ENCODE peak calls at places on chromosomes 3 and 15, in four cellular contexts. Y is IMR-90, B is mesenchymal stem cell, G is mesendoderm. C is an unnamed sample.

GRCh38 chr15:58070801-58071418 is 5.4 kb upstream of the ALDH1A2 start:
- DNase-seq in Y (peak; percentile 43), B (peak; percentile 47), G (peak; percentile 59), C (peak; percentile 74)

GRCh38 chr3:117036259-117036799 is 326.8 kb downstream of the TUSC7 start:
- DNase-seq in Y (peak; percentile 81), B (peak; percentile 81), G (no peak), C (no peak)

GRCh38 chr3:174329321-174329720 is 529.8 kb upstream of the NAALADL2 start:
- DNase-seq in Y (peak; percentile 54), B (no peak), G (no peak), C (no peak)

GRCh38 chr3:144112036-144112435 is 140.4 kb downstream of the DIPK2A start:
- DNase-seq in Y (no peak), B (no peak), G (no peak), C (no peak)

GRCh38 chr15:62740141-62741004 is 302.2 kb upstream of the TPM1 start:
- DNase-seq in Y (peak; percentile 54), B (no peak), G (peak; percentile 22), C (no peak)

GRCh38 chr15:90716317-90716975 is 700 bp upstream of the BLM start:
- DNase-seq in Y (peak; percentile 5), B (peak; percentile 41), G (no peak), C (no peak)

GRCh38 chr15:59191855-59192237 is 14.8 kb upstream of the LDHAL6B start:
- DNase-seq in Y (peak; percentile 96), B (peak; percentile 95), G (no peak), C (no peak)

GRCh38 chr3:15339786-15340215 is 7.4 kb upstream of the SH3BP5 start:
- DNase-seq in Y (peak; percentile 75), B (peak; percentile 74), G (no peak), C (no peak)

GRCh38 chr15:25345943-25346342 is 92.9 kb downstream of the UBE3A start:
- DNase-seq in Y (peak; percentile 4), B (peak; percentile 3), G (peak; percentile 70), C (peak; percentile 4)

GRCh38 chr15:66294157-66294931 is 976 bp downstream of the DIS3L start:
- DNase-seq in Y (peak; percentile 66), B (peak; percentile 50), G (peak; percentile 79), C (peak; percentile 37)

GRCh38 chr3:11084098-11084497 is 70.2 kb upstream of the HRH1 start:
- DNase-seq in Y (no peak), B (no peak), G (no peak), C (no peak)

GRCh38 chr15:100559330-100559729 is 30.6 kb upstream of the CERS3 start:
- DNase-seq in Y (peak; percentile 81), B (peak; percentile 74), G (no peak), C (no peak)

GRCh38 chr15:78177447-78177873 is 28.3 kb downstream of the IDH3A start:
- DNase-seq in Y (no peak), B (peak; percentile 35), G (peak; percentile 64), C (peak; percentile 39)

GRCh38 chr15:42107483-42107882 is 13.1 kb upstream of the PLA2G4D start:
- DNase-seq in Y (no peak), B (no peak), G (no peak), C (no peak)

GRCh38 chr3:61610316-61610715 is 48.9 kb downstream of the PTPRG start:
- DNase-seq in Y (no peak), B (no peak), G (no peak), C (no peak)

GRCh38 chr3:122668930-122669730 is 11.5 kb upstream of the PARP14 start:
- DNase-seq in Y (peak; percentile 84), B (peak; percentile 53), G (no peak), C (no peak)

GRCh38 chr3:185312006-185312405 is 50.9 kb upstream of the MAP3K13 start:
- DNase-seq in Y (no peak), B (no peak), G (no peak), C (no peak)

GRCh38 chr3:132867956-132868355 is 145.7 kb upstream of the NPHP3 start:
- DNase-seq in Y (peak; percentile 11), B (peak; percentile 3), G (no peak), C (no peak)

GRCh38 chr15:66838671-66839239 is 136.7 kb downstream of the SMAD6 start:
- DNase-seq in Y (peak; percentile 71), B (peak; percentile 77), G (peak; percentile 62), C (no peak)

GRCh38 chr3:159620281-159620680 is 368.4 kb upstream of the IL12A start:
- DNase-seq in Y (no peak), B (no peak), G (no peak), C (no peak)

GRCh38 chr3:181431743-181432142 is 280.0 kb upstream of the SOX2 start:
- DNase-seq in Y (no peak), B (no peak), G (no peak), C (no peak)

GRCh38 chr3:191376742-191377141 is 46.4 kb upstream of the UTS2B start:
- DNase-seq in Y (peak; percentile 81), B (peak; percentile 84), G (no peak), C (no peak)

GRCh38 chr3:195160257-195160898 is 110.6 kb downstream of the XXYLT1 start:
- DNase-seq in Y (peak; percentile 79), B (peak; percentile 86), G (peak; percentile 91), C (no peak)

GRCh38 chr3:13714251-13714916 is 165.5 kb downstream of the FBLN2 start:
- DNase-seq in Y (no peak), B (no peak), G (no peak), C (no peak)

GRCh38 chr15:38048001-38048455 is 113.6 kb downstream of the TMCO5A start:
- DNase-seq in Y (no peak), B (no peak), G (no peak), C (no peak)

GRCh38 chr15:92020765-92021164 is 167.3 kb downstream of the SLCO3A1 start:
- DNase-seq in Y (peak; percentile 55), B (no peak), G (no peak), C (no peak)

GRCh38 chr3:13249630-13250395 is 170.3 kb downstream of the NUP210 start:
- DNase-seq in Y (no peak), B (no peak), G (no peak), C (no peak)

GRCh38 chr3:40846466-40846865 is 321.7 kb downstream of the ZNF621 start:
- DNase-seq in Y (no peak), B (no peak), G (no peak), C (no peak)

GRCh38 chr3:40921251-40921650 is 278.1 kb upstream of the CTNNB1 start:
- DNase-seq in Y (no peak), B (no peak), G (no peak), C (no peak)

GRCh38 chr3:141078200-141078599 is 27.1 kb downstream of the SPSB4 start:
- DNase-seq in Y (no peak), B (no peak), G (no peak), C (no peak)
- H2BK15ac ChIP-seq in Y (no peak overlapping the region), B (no peak overlapping the region), G (no peak overlapping the region), C (peak overlapping the region; percentile 97)

GRCh38 chr3:37348736-37349396 is 174.5 kb upstream of the LRRFIP2 start:
- DNase-seq in Y (no peak), B (no peak), G (no peak), C (no peak)

GRCh38 chr3:37349640-37350039 is 175.3 kb upstream of the LRRFIP2 start:
- DNase-seq in Y (no peak), B (no peak), G (no peak), C (no peak)

GRCh38 chr3:37347941-37348340 is 173.6 kb upstream of the LRRFIP2 start:
- DNase-seq in Y (peak; percentile 29), B (no peak), G (no peak), C (no peak)

DNA sequence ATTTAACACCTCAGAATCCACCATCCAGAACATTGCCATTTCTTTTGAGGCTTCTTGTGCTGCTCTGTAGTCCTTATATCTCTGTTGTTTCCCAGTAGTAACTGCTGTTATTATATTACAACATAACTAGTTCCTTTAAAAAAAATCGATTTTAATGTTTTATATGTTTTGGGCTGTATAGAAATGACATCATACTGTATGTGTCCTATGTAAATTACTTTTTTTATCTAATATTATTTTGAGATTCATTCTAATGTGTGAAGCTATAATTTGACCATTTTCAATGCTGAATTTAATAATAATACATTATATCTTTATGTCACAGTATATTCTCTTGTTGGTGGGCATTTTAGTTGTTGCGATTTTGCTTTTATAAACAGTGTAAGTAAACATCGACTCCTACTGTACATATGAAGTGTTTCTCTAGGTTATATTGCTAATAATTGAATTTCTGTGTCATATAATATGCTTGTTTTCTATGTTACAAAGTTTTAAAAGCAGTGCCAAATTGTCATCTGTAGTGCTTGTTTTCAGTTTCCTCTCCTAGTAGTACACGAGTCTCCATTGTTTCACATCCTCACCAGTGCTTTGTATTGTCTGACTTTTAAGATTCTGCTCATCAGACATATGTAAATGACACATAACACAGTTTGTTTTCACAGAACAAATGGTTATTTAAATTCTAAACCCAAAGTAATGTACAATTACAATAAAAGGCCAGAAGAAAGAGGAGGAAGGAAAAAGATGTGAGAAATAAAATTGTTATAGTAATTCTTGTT is 172.0 kb upstream of the LRRFIP2 start:
- DNase-seq in Y (no peak), B (no peak), G (no peak), C (no peak)
- H3K4me3 ChIP-seq in Y (no peak overlapping the region), B (no peak overlapping the region), G (no peak overlapping the region), C (no peak overlapping the region)

GRCh38 chr3:189632238-189632637 is 1.0 kb downstream of the TP63 start:
- DNase-seq in Y (no peak), B (no peak), G (no peak), C (no peak)

GRCh38 chr3:189629803-189630455 is 1.3 kb upstream of the TP63 start:
- DNase-seq in Y (no peak), B (no peak), G (no peak), C (no peak)

GRCh38 chr3:189631373-189631408 is at the start of gene TP63:
- DNase-seq in Y (no peak), B (no peak), G (no peak), C (no peak)

GRCh38 chr3:189631409-189631808 is 220 bp downstream of the TP63 start:
- DNase-seq in Y (no peak), B (no peak), G (no peak), C (no peak)

GRCh38 chr3:189630667-189631372 is 369 bp upstream of the TP63 start:
- DNase-seq in Y (no peak), B (no peak), G (no peak), C (no peak)
- H3K27ac ChIP-seq in Y (no peak overlapping the region), B (no peak overlapping the region), G (no peak overlapping the region), C (no peak overlapping the region)

GRCh38 chr3:45592830-45593707 is 1.5 kb upstream of the LIMD1 start:
- DNase-seq in Y (peak; percentile 89), B (peak; percentile 95), G (peak; percentile 97), C (peak; percentile 79)
- H2BK15ac ChIP-seq in Y (peak overlapping the region; percentile 94), B (peak overlapping the region; percentile 31), G (no peak overlapping the region), C (peak overlapping the region; percentile 94)

DNA sequence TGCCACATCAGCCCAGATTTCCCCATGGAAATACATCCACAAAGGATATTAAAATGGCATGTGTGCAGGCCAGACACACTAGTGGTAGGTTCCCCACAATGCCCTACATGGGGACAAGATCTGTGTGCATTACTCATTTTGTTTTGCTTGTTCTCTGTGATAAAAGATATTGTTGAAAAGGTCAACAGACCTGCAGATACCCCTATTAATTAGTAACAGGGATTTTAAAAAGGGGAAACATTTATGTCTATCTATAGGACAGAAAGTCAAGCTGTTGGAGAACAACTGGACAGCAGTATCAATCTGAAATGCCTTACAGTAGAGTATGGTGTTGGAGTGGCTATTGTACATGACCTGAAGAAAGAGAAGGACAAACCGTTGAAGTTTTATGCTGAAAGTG is 596.0 kb upstream of the GRM7 start:
- DNase-seq in Y (no peak), B (no peak), G (no peak), C (no peak)
- H3K4me3 ChIP-seq in Y (no peak overlapping the region), B (no peak overlapping the region), G (no peak overlapping the region), C (no peak overlapping the region)